ENCODE peak calls at places on chromosomes 13 and 19, in nine cellular contexts. C is psoas muscle; K is stimulated activated CD4-positive, alpha-beta T cell treated with anti-CD3 and anti-CD28 coated beads, Interleukin-4, amount 100 ng/mL, for 4 hours; G is ELR; L is WTC11; U is NCI-H774; E is ACHN; J is stimulated activated CD8-positive, alpha-beta memory T cell treated with anti-CD3 and anti-CD28 coated beads, Interleukin-4, amount 100 ng/mL, for 48 hours; P is left colon. D is an unnamed sample.

GRCh38 chr13:99046851-99047250 is 69.0 kb upstream of the DOCK9 start:
- DNase-seq in C (no peak), K (no peak), G (no peak), L (no peak), U (no peak), E (no peak), J (no peak), P (no peak), D (no peak)

GRCh38 chr19:18069383-18069782 is 17.4 kb downstream of the IL12RB1 start:
- DNase-seq in C (no peak), K (no peak), G (no peak), L (no peak), U (no peak), E (no peak), J (no peak), P (no peak), D (no peak)

GRCh38 chr19:48311384-48311783 is 14.0 kb upstream of the EMP3 start:
- DNase-seq in C (no peak), K (no peak), G (no peak), L (no peak), U (no peak), E (no peak), J (no peak), P (no peak), D (no peak)

GRCh38 chr19:31586282-31586681 is 237.0 kb upstream of the TSHZ3 start:
- DNase-seq in C (no peak), K (no peak), G (peak), L (no peak), U (no peak), E (peak), J (no peak), P (no peak), D (no peak)

GRCh38 chr19:4933528-4933927 is 24.2 kb downstream of the UHRF1 start:
- DNase-seq in C (no peak), K (no peak), G (no peak), L (no peak), U (no peak), E (no peak), J (no peak), P (peak), D (no peak)

GRCh38 chr13:51342706-51343105 is 3.2 kb downstream of the SERPINE3 start:
- DNase-seq in C (no peak), K (no peak), G (peak), L (no peak), U (no peak), E (no peak), J (no peak), P (no peak), D (no peak)

GRCh38 chr13:78607409-78608253 is 4.3 kb upstream of the POU4F1 start:
- DNase-seq in C (no peak), K (no peak), G (no peak), L (peak), U (no peak), E (no peak), J (no peak), P (no peak), D (peak)

GRCh38 chr19:43446746-43447489 is 18.5 kb downstream of the LYPD3 start:
- DNase-seq in C (peak), K (peak), G (peak), L (peak), U (peak), E (peak), J (peak), P (peak), D (peak)

GRCh38 chr19:38551450-38551813 is 66.3 kb downstream of the MAP4K1 start:
- DNase-seq in C (peak), K (peak), G (no peak), L (no peak), U (no peak), E (no peak), J (peak), P (no peak), D (no peak)

GRCh38 chr19:1156305-1156801 is 17.7 kb downstream of the SBNO2 start:
- DNase-seq in C (peak), K (no peak), G (no peak), L (peak), U (no peak), E (no peak), J (no peak), P (no peak), D (peak)